ENCODE peak calls at places on chromosomes 5 and 9, in seven cellular contexts. Q is K562, C is heart left ventricle, T is upper lobe of left lung, H is HCT116, G is stomach, A is ovary. X is an unnamed sample.

GRCh38 chr5:74544811-74545210 is 95.7 kb downstream of the ENC1 start:
- DNase-seq in Q (no peak), C (no peak), T (no peak), H (no peak), G (no peak), A (no peak), X (no peak)

GRCh38 chr5:169867347-169867746 is 112.9 kb downstream of the INSYN2B start:
- DNase-seq in Q (no peak), C (no peak), T (no peak), H (no peak), G (no peak), A (no peak), X (no peak)

GRCh38 chr9:82894961-82895902 is 167.7 kb downstream of the RASEF start:
- DNase-seq in Q (no peak), C (no peak), T (no peak), H (no peak), G (no peak), A (no peak), X (no peak)

GRCh38 chr5:142871880-142872200 is 101.7 kb downstream of the ARHGAP26 start:
- DNase-seq in Q (no peak), C (peak), T (no peak), H (no peak), G (no peak), A (no peak), X (no peak)

GRCh38 chr5:159041754-159042153 is 58.0 kb downstream of the EBF1 start:
- DNase-seq in Q (no peak), C (no peak), T (no peak), H (no peak), G (no peak), A (no peak), X (no peak)

GRCh38 chr9:132857031-132857430 is 21.1 kb downstream of the AK8 start:
- DNase-seq in Q (no peak), C (peak), T (peak), H (no peak), G (peak), A (peak), X (no peak)

GRCh38 chr5:59099270-59099994 is 516.6 kb downstream of the RAB3C start:
- DNase-seq in Q (no peak), C (no peak), T (no peak), H (no peak), G (no peak), A (no peak), X (no peak)

GRCh38 chr5:38554860-38555259 is 1.6 kb downstream of the LIFR start:
- DNase-seq in Q (no peak), C (no peak), T (no peak), H (no peak), G (no peak), A (no peak), X (no peak)

GRCh38 chr5:140128376-140128775 is 2.6 kb downstream of the IGIP start:
- DNase-seq in Q (no peak), C (no peak), T (no peak), H (no peak), G (no peak), A (no peak), X (no peak)

GRCh38 chr5:133613743-133614142 is 1.4 kb upstream of the FSTL4 start:
- DNase-seq in Q (no peak), C (no peak), T (no peak), H (no peak), G (no peak), A (no peak), X (no peak)

GRCh38 chr5:137216976-137217598 is 282.0 kb downstream of the SPOCK1 start:
- DNase-seq in Q (no peak), C (no peak), T (no peak), H (no peak), G (no peak), A (no peak), X (no peak)

GRCh38 chr5:158155811-158156495 is 297.0 kb upstream of the CLINT1 start:
- DNase-seq in Q (no peak), C (no peak), T (no peak), H (no peak), G (no peak), A (no peak), X (no peak)

GRCh38 chr9:111615928-111616327 is 15.2 kb upstream of the DNAJC25 start:
- DNase-seq in Q (no peak), C (no peak), T (no peak), H (no peak), G (no peak), A (no peak), X (no peak)

GRCh38 chr9:72791436-72791835 is 161.4 kb downstream of the ALDH1A1 start:
- DNase-seq in Q (no peak), C (no peak), T (no peak), H (no peak), G (no peak), A (no peak), X (no peak)

GRCh38 chr5:156274455-156274854 is 52.5 kb upstream of the SGCD start:
- DNase-seq in Q (no peak), C (no peak), T (no peak), H (no peak), G (no peak), A (no peak), X (no peak)

GRCh38 chr9:18238752-18239151 is 235.2 kb upstream of the ADAMTSL1 start:
- DNase-seq in Q (no peak), C (no peak), T (no peak), H (no peak), G (no peak), A (no peak), X (no peak)

GRCh38 chr9:68979538-68980314 is 34.2 kb downstream of the PRKACG start:
- DNase-seq in Q (no peak), C (peak), T (no peak), H (no peak), G (no peak), A (no peak), X (no peak)

GRCh38 chr9:109967651-109968331 is 187.8 kb downstream of the PALM2AKAP2 start:
- DNase-seq in Q (no peak), C (no peak), T (no peak), H (no peak), G (no peak), A (no peak), X (no peak)

GRCh38 chr9:137254624-137255447 is at the start of gene NELFB:
- DNase-seq in Q (peak), C (peak), T (peak), H (no peak), G (peak), A (peak), X (peak)

GRCh38 chr5:43215073-43215631 is 23.1 kb downstream of the NIM1K start:
- DNase-seq in Q (no peak), C (no peak), T (peak), H (no peak), G (no peak), A (no peak), X (no peak)

GRCh38 chr5:139950436-139950835 is 92.7 kb downstream of the NRG2 start:
- DNase-seq in Q (no peak), C (no peak), T (no peak), H (no peak), G (no peak), A (no peak), X (no peak)

GRCh38 chr5:60463179-60463868 is 236.6 kb downstream of the DEPDC1B start:
- DNase-seq in Q (no peak), C (no peak), T (no peak), H (no peak), G (no peak), A (no peak), X (no peak)

GRCh38 chr5:68419101-68419636 is 203.6 kb downstream of the PIK3R1 start:
- DNase-seq in Q (no peak), C (no peak), T (no peak), H (no peak), G (no peak), A (no peak), X (no peak)

GRCh38 chr9:27377811-27378345 is 80.9 kb upstream of the EQTN start:
- DNase-seq in Q (no peak), C (no peak), T (no peak), H (no peak), G (no peak), A (no peak), X (no peak)

GRCh38 chr5:163696270-163696887 is 191.0 kb downstream of the MAT2B start:
- DNase-seq in Q (no peak), C (peak), T (peak), H (peak), G (no peak), A (no peak), X (no peak)

GRCh38 chr5:88823201-88823600 is 59.8 kb downstream of the MEF2C start:
- DNase-seq in Q (no peak), C (no peak), T (no peak), H (no peak), G (no peak), A (no peak), X (no peak)

GRCh38 chr9:137411670-137412380 is 11.1 kb downstream of the EXD3 start:
- DNase-seq in Q (peak), C (peak), T (peak), H (peak), G (peak), A (peak), X (peak)

GRCh38 chr5:163964650-163965049 is 459.2 kb downstream of the MAT2B start:
- DNase-seq in Q (no peak), C (no peak), T (no peak), H (no peak), G (no peak), A (no peak), X (no peak)

GRCh38 chr5:71872465-71872864 is 153.4 kb downstream of the CARTPT start:
- DNase-seq in Q (no peak), C (no peak), T (no peak), H (no peak), G (no peak), A (no peak), X (no peak)

GRCh38 chr9:22469928-22470544 is 23.4 kb downstream of the DMRTA1 start:
- DNase-seq in Q (no peak), C (no peak), T (no peak), H (peak), G (no peak), A (no peak), X (no peak)

GRCh38 chr5:73822276-73822988 is 196.4 kb downstream of the ARHGEF28 start:
- DNase-seq in Q (no peak), C (no peak), T (no peak), H (no peak), G (no peak), A (no peak), X (no peak)

GRCh38 chr9:104091028-104091590 is 3.0 kb upstream of the SMC2 start:
- DNase-seq in Q (no peak), C (no peak), T (no peak), H (no peak), G (no peak), A (no peak), X (no peak)

GRCh38 chr5:96729156-96729555 is 67.0 kb downstream of the CAST start:
- DNase-seq in Q (no peak), C (no peak), T (no peak), H (no peak), G (no peak), A (no peak), X (no peak)

GRCh38 chr9:129063061-129063460 is 17.9 kb upstream of the DOLPP1 start:
- DNase-seq in Q (no peak), C (no peak), T (no peak), H (no peak), G (no peak), A (no peak), X (no peak)

GRCh38 chr9:82074144-82074543 is 85.6 kb downstream of the SPATA31D1 start:
- DNase-seq in Q (no peak), C (no peak), T (no peak), H (no peak), G (no peak), A (no peak), X (no peak)

GRCh38 chr5:170439944-170440269 is 50.7 kb upstream of the KCNMB1 start:
- DNase-seq in Q (no peak), C (no peak), T (no peak), H (no peak), G (no peak), A (no peak), X (no peak)

GRCh38 chr9:37970301-37971106 is 66.6 kb upstream of the SLC25A51 start:
- DNase-seq in Q (no peak), C (no peak), T (no peak), H (no peak), G (no peak), A (no peak), X (no peak)

GRCh38 chr9:13865869-13866268 is 448.1 kb downstream of the NFIB start:
- DNase-seq in Q (no peak), C (no peak), T (no peak), H (no peak), G (no peak), A (no peak), X (no peak)

GRCh38 chr9:116055536-116055935 is 98.1 kb upstream of the PAPPA start:
- DNase-seq in Q (no peak), C (no peak), T (no peak), H (no peak), G (no peak), A (no peak), X (no peak)

GRCh38 chr5:95773325-95774059 is 42.4 kb downstream of the RHOBTB3 start:
- DNase-seq in Q (no peak), C (no peak), T (no peak), H (no peak), G (no peak), A (no peak), X (no peak)

DNA sequence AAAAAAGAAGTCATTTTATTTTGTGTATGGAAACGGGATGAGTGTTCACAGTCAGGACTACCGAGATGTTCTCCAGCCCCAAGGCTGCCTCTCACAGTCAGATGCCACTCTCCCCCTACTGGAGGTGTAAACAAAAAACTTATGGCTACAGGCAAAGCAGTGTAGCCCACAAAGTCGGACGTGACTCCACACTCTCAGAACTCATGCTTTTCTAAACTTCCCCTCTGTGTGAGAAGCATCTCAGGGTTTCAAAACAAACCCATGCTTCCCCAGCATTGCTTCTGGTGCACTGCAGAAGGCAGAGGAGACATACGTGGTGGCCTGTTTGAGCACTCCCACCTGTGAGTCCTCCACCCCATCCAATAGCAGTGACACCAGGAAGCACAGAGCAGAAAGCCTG is 580.3 kb downstream of the BNC2 start:
- DNase-seq in Q (no peak), C (no peak), T (no peak), H (no peak), G (no peak), A (no peak), X (no peak)
- TF ChIP-seq CTCF in Q (no peak), C (no peak), T (no peak), H (peak), G (no peak), A (no peak), X (no peak)

GRCh38 chr5:167893271-167893670 is 398.2 kb upstream of the WWC1 start:
- DNase-seq in Q (no peak), C (no peak), T (no peak), H (no peak), G (no peak), A (no peak), X (no peak)
- H3K27ac ChIP-seq in Q (no peak), C (peak), T (no peak), H (no peak), G (no peak), A (no peak), X (no peak)

GRCh38 chr5:14143843-14144585 is 872 bp downstream of the TRIO start:
- DNase-seq in Q (peak), C (peak), T (peak), H (no peak), G (peak), A (peak), X (peak)

GRCh38 chr5:14143509-14143842 is 334 bp downstream of the TRIO start:
- DNase-seq in Q (peak), C (no peak), T (no peak), H (no peak), G (no peak), A (no peak), X (no peak)

GRCh38 chr5:14142202-14142855 is 813 bp upstream of the TRIO start:
- DNase-seq in Q (no peak), C (no peak), T (no peak), H (no peak), G (no peak), A (no peak), X (no peak)

GRCh38 chr5:14141764-14142163 is 1.4 kb upstream of the TRIO start:
- DNase-seq in Q (peak), C (no peak), T (no peak), H (no peak), G (no peak), A (no peak), X (no peak)

DNA sequence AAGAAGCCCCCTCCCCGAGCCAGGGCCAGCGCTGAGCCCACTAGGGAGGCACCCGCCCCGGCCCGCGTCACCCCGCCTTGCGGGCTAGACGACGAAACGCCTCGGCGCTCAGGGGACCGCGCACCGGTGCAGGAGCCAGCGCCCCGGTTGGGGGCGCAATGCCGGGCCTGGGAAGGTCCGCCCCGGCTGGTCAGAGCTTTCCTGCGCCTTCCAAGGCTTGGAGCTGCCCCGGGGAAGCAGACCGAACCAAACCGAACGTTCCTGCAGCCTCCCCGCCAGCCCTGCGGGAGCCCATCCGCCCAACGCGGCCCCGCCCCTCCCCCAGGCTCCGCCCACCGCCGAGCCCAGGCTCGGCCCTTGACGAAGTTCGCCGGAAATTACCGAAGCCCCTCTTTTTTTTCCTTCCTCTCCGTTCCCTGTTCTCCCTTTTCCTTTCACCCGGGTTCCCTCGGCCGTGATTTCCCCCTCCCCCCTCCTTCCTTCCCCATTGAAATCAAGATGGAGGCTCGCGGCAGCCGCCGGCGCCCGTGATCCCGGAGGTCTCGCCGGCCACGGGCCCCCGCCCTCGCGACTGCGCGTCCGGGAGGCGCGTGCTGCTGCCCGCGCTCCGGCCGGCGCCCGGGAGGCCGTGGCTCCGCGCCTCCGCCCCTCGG is at the start of gene TRIO:
- DNase-seq in Q (peak), C (peak), T (peak), H (peak), G (peak), A (peak), X (peak)
- TF ChIP-seq POLR2A in Q (no peak), C (peak), T (peak), H (peak), G (no peak), A (peak), X (peak)

DNA sequence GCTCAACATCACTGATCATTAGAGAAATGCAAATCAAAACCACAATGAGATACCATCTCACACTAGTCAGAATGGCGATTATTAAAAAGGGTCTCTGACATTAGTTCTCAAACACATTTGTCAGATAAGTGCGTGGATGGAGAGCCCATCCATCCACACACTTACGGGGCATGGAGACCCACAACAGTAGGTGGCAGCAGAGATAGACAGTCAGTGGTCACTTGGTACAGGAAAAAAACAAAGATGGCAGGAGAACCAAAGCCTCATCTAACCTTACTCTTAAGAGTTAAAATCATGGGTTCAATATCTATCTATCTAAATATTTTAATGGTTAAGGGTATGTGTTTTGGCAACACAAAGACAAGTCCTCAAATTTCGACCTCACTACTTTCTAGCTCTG is 1378.7 kb upstream of the C9orf72 start:
- DNase-seq in Q (no peak), C (no peak), T (no peak), H (no peak), G (no peak), A (no peak), X (no peak)
- TF ChIP-seq CTCF in Q (no peak), C (no peak), T (no peak), H (peak), G (no peak), A (no peak), X (no peak)

GRCh38 chr9:121021294-121021693 is 28.8 kb downstream of the C5 start:
- DNase-seq in Q (no peak), C (no peak), T (no peak), H (no peak), G (no peak), A (no peak), X (no peak)
- H3K27ac ChIP-seq in Q (no peak), C (no peak), T (no peak), H (no peak), G (no peak), A (no peak), X (no peak)

GRCh38 chr9:95506438-95506691 is 10.4 kb downstream of the PTCH1 start:
- DNase-seq in Q (no peak), C (peak), T (no peak), H (no peak), G (no peak), A (peak), X (no peak)

GRCh38 chr9:95505676-95506437 is 10.9 kb downstream of the PTCH1 start:
- DNase-seq in Q (peak), C (peak), T (no peak), H (no peak), G (peak), A (peak), X (peak)

GRCh38 chr9:95507456-95508241 is 9.1 kb downstream of the PTCH1 start:
- DNase-seq in Q (no peak), C (peak), T (peak), H (peak), G (peak), A (peak), X (peak)

GRCh38 chr9:95508242-95508967 is 8.4 kb downstream of the PTCH1 start:
- DNase-seq in Q (no peak), C (no peak), T (no peak), H (no peak), G (no peak), A (no peak), X (no peak)

DNA sequence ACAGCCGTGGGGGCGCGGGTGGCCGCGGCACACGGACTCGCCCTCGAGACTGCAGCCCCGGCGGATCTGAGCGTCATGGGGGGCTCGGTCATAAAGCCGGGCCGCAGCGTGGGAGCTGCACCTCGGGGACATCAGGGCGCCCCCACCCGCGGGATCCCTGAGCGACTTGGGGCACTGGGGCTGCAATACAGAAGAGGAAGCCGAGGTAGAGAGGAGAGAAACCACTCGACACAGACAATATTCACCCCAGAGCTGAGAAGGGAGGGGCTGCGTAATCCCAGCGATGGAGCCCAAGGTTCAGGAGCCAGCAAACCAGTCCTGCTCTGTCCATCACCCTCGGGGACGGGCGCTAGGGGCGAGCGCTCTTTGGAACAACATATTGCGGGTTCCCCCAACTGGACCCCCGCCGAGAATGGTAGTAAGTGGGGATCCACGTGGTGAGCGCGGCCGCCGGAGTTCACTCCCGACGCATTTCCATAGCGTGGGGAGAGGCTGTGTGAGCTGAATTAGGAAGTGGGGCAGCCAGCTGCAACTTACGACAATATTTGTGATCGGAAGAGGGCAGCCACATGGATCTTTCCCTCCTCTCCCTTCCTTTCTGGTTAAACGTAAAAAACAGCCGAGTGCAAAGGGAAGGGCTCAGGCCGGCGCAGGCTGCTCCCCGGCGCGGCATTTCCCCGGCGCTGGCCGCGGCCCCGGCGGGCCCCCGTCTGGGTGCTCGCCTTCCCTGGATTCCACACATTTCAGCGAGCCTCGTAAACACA is 9.9 kb downstream of the PTCH1 start:
- DNase-seq in Q (peak), C (peak), T (peak), H (no peak), G (peak), A (peak), X (peak)
- TF ChIP-seq POLR2A in Q (peak), C (peak), T (peak), H (no peak), G (no peak), A (peak), X (peak)